ENCODE peak calls at places on chromosome 16, in five cellular contexts. One of them, this sample, is unnamed.

GRCh38 chr16:77974883-77975282 is 47.5 kb upstream of the CLEC3A start:
- DNase-seq in HuH-7.5: no peak
- DNase-seq in posterior cingulate gyrus: no peak
- DNase-seq in lower lobe of right lung: no peak
- DNase-seq in C1 segment of cervical spinal cord: no peak
- DNase-seq in this sample: no peak

GRCh38 chr16:31386157-31386984 is 6.8 kb upstream of the ITGAD start:
- DNase-seq in C1 segment of cervical spinal cord: no peak
- DNase-seq in lower lobe of right lung: no peak
- DNase-seq in HuH-7.5: no peak
- DNase-seq in posterior cingulate gyrus: no peak
- DNase-seq in this sample: no peak

GRCh38 chr16:30122621-30123160 is 329 bp downstream of the MAPK3 start:
- DNase-seq in C1 segment of cervical spinal cord: no peak
- DNase-seq in HuH-7.5: no peak
- DNase-seq in posterior cingulate gyrus: no peak
- DNase-seq in lower lobe of right lung: no peak
- DNase-seq in this sample: no peak

GRCh38 chr16:52463904-52464303 is 83.0 kb downstream of the TOX3 start:
- DNase-seq in C1 segment of cervical spinal cord: no peak
- DNase-seq in lower lobe of right lung: no peak
- DNase-seq in HuH-7.5: no peak
- DNase-seq in posterior cingulate gyrus: no peak
- DNase-seq in this sample: no peak

GRCh38 chr16:67594956-67595355 is 32.6 kb downstream of the CTCF start:
- DNase-seq in HuH-7.5: no peak
- DNase-seq in lower lobe of right lung: no peak
- DNase-seq in C1 segment of cervical spinal cord: no peak
- DNase-seq in posterior cingulate gyrus: peak; percentile 20
- DNase-seq in this sample: no peak

GRCh38 chr16:24523569-24523968 is 15.8 kb upstream of the RBBP6 start:
- DNase-seq in C1 segment of cervical spinal cord: no peak
- DNase-seq in posterior cingulate gyrus: no peak
- DNase-seq in HuH-7.5: no peak
- DNase-seq in lower lobe of right lung: no peak
- DNase-seq in this sample: no peak

GRCh38 chr16:79351927-79352326 is 248.6 kb downstream of the MAF start:
- DNase-seq in lower lobe of right lung: no peak
- DNase-seq in posterior cingulate gyrus: no peak
- DNase-seq in HuH-7.5: no peak
- DNase-seq in C1 segment of cervical spinal cord: no peak
- DNase-seq in this sample: no peak

GRCh38 chr16:48687421-48688038 is 77.5 kb upstream of the N4BP1 start:
- DNase-seq in HuH-7.5: peak; percentile 55
- DNase-seq in posterior cingulate gyrus: peak; percentile 24
- DNase-seq in lower lobe of right lung: peak; percentile 52
- DNase-seq in C1 segment of cervical spinal cord: peak; percentile 6
- DNase-seq in this sample: no peak

GRCh38 chr16:66054095-66054494 is 312.4 kb upstream of the CDH5 start:
- DNase-seq in lower lobe of right lung: no peak
- DNase-seq in HuH-7.5: no peak
- DNase-seq in C1 segment of cervical spinal cord: no peak
- DNase-seq in posterior cingulate gyrus: no peak
- DNase-seq in this sample: no peak

GRCh38 chr16:10749680-10750035 is 6.0 kb downstream of the NUBP1 start:
- DNase-seq in lower lobe of right lung: no peak
- DNase-seq in C1 segment of cervical spinal cord: no peak
- DNase-seq in HuH-7.5: no peak
- DNase-seq in posterior cingulate gyrus: no peak
- DNase-seq in this sample: no peak

GRCh38 chr16:66525396-66526180 is 24.3 kb downstream of the TK2 start:
- DNase-seq in lower lobe of right lung: no peak
- DNase-seq in C1 segment of cervical spinal cord: no peak
- DNase-seq in posterior cingulate gyrus: no peak
- DNase-seq in HuH-7.5: no peak
- DNase-seq in this sample: no peak

GRCh38 chr16:1264257-1265089 is 8.6 kb downstream of the TPSD1 start:
- DNase-seq in HuH-7.5: no peak
- DNase-seq in C1 segment of cervical spinal cord: no peak
- DNase-seq in posterior cingulate gyrus: no peak
- DNase-seq in lower lobe of right lung: no peak
- DNase-seq in this sample: no peak

GRCh38 chr16:65572156-65572555 is 450.3 kb upstream of the CDH11 start:
- DNase-seq in C1 segment of cervical spinal cord: no peak
- DNase-seq in posterior cingulate gyrus: no peak
- DNase-seq in HuH-7.5: no peak
- DNase-seq in lower lobe of right lung: no peak
- DNase-seq in this sample: no peak

GRCh38 chr16:22004321-22004720 is 3.4 kb upstream of the PDZD9 start:
- DNase-seq in HuH-7.5: no peak
- DNase-seq in lower lobe of right lung: no peak
- DNase-seq in posterior cingulate gyrus: no peak
- DNase-seq in C1 segment of cervical spinal cord: no peak
- DNase-seq in this sample: no peak

GRCh38 chr16:10419701-10420100 is 33.8 kb downstream of the ATF7IP2 start:
- DNase-seq in lower lobe of right lung: no peak
- DNase-seq in HuH-7.5: no peak
- DNase-seq in posterior cingulate gyrus: no peak
- DNase-seq in C1 segment of cervical spinal cord: no peak
- DNase-seq in this sample: no peak

GRCh38 chr16:50169555-50170096 is 16.5 kb downstream of the TENT4B start:
- DNase-seq in C1 segment of cervical spinal cord: no peak
- DNase-seq in posterior cingulate gyrus: no peak
- DNase-seq in lower lobe of right lung: no peak
- DNase-seq in HuH-7.5: no peak
- DNase-seq in this sample: no peak

GRCh38 chr16:15605869-15606520 is 37.0 kb downstream of the MARF1 start:
- DNase-seq in lower lobe of right lung: no peak
- DNase-seq in HuH-7.5: no peak
- DNase-seq in posterior cingulate gyrus: no peak
- DNase-seq in C1 segment of cervical spinal cord: no peak
- DNase-seq in this sample: no peak

GRCh38 chr16:57305159-57305811 is 20.8 kb upstream of the PLLP start:
- DNase-seq in posterior cingulate gyrus: no peak
- DNase-seq in lower lobe of right lung: no peak
- DNase-seq in HuH-7.5: no peak
- DNase-seq in C1 segment of cervical spinal cord: no peak
- DNase-seq in this sample: no peak